ENCODE peak calls at places on chromosomes 11 and 22, in four cellular contexts. Q is GM12865, S is fibroblast of lung, X is pancreas. F is an unnamed sample.

GRCh38 chr11:8913961-8914660 is 3.1 kb downstream of the AKIP1 start:
- DNase-seq in S (peak; percentile 54), Q (peak; percentile 58), X (no peak), F (peak; percentile 58)

GRCh38 chr11:124920870-124921609 is 2.0 kb downstream of the HEPN1 start:
- DNase-seq in Q (peak; percentile 5), X (peak; percentile 70), S (peak; percentile 55), F (peak; percentile 82)

GRCh38 chr11:134779179-134779578 is 367.1 kb upstream of the B3GAT1 start:
- DNase-seq in Q (no peak), X (no peak), S (no peak), F (no peak)

GRCh38 chr11:129280027-129280811 is 88.1 kb upstream of the ARHGAP32 start:
- DNase-seq in X (no peak), S (peak; percentile 70), Q (no peak), F (no peak)

GRCh38 chr11:19241260-19242183 is 777 bp upstream of the E2F8 start:
- DNase-seq in S (no peak), Q (peak; percentile 71), X (peak; percentile 81), F (peak; percentile 85)

GRCh38 chr22:39299829-39300178 is 19.6 kb downstream of the RPL3 start:
- DNase-seq in S (no peak), X (no peak), Q (peak; percentile 85), F (peak; percentile 64)

GRCh38 chr22:33519140-33519973 is 400.9 kb downstream of the LARGE1 start:
- DNase-seq in S (peak; percentile 58), Q (peak; percentile 86), X (no peak), F (peak; percentile 66)

GRCh38 chr22:19361501-19362103 is 69.9 kb downstream of the HIRA start:
- DNase-seq in Q (peak; percentile 86), X (no peak), S (no peak), F (peak; percentile 81)

GRCh38 chr11:70097783-70098182 is 19.7 kb downstream of the ANO1 start:
- DNase-seq in S (no peak), X (no peak), Q (no peak), F (no peak)

GRCh38 chr22:30689622-30690021 is 5.1 kb upstream of the OSBP2 start:
- DNase-seq in Q (no peak), S (no peak), X (no peak), F (no peak)

GRCh38 chr11:132744771-132745170 is 787.5 kb downstream of the OPCML start:
- DNase-seq in S (peak; percentile 78), X (no peak), Q (no peak), F (no peak)

GRCh38 chr11:10975287-10975721 is 117.5 kb upstream of the ZBED5 start:
- DNase-seq in Q (no peak), X (no peak), S (peak; percentile 7), F (no peak)

GRCh38 chr11:82899957-82900276 is 313 bp downstream of the PRCP start:
- DNase-seq in X (no peak), S (peak; percentile 6), Q (no peak), F (no peak)

GRCh38 chr11:29190313-29190712 is 826.5 kb downstream of the KCNA4 start:
- DNase-seq in X (no peak), S (no peak), Q (no peak), F (no peak)

GRCh38 chr22:19701420-19702145 is 12.7 kb upstream of the SEPTIN5 start:
- DNase-seq in Q (no peak), S (no peak), X (no peak), F (no peak)

GRCh38 chr11:96090711-96091110 is 166.8 kb upstream of the MTMR2 start:
- DNase-seq in X (no peak), Q (no peak), S (peak; percentile 82), F (no peak)

GRCh38 chr22:30968924-30969531 is at the start of gene TUG1:
- DNase-seq in X (peak; percentile 99), Q (peak; percentile 99), S (peak; percentile 99), F (peak; percentile 100)

GRCh38 chr11:65871811-65872548 is 620 bp downstream of the EFEMP2 start:
- DNase-seq in S (peak; percentile 21), X (peak; percentile 78), Q (no peak), F (no peak)

GRCh38 chr11:33530824-33531223 is 169.8 kb downstream of the C11orf91 start:
- DNase-seq in Q (no peak), S (peak; percentile 85), X (no peak), F (no peak)

GRCh38 chr11:120941000-120941399 is 82.9 kb upstream of the TBCEL start:
- DNase-seq in X (no peak), S (peak; percentile 30), Q (no peak), F (no peak)

GRCh38 chr11:43644626-43645299 is 35.8 kb upstream of the HSD17B12 start:
- DNase-seq in X (no peak), Q (peak; percentile 5), S (peak; percentile 2), F (peak; percentile 6)

GRCh38 chr11:12377824-12378593 is 638 bp downstream of the PARVA start:
- DNase-seq in Q (no peak), S (peak; percentile 84), X (peak; percentile 89), F (no peak)

GRCh38 chr11:9688716-9689511 is 25.0 kb downstream of the SWAP70 start:
- DNase-seq in S (peak; percentile 91), X (no peak), Q (peak; percentile 89), F (peak; percentile 53)

GRCh38 chr22:41263704-41264103 is 22.3 kb downstream of the RANGAP1 start:
- DNase-seq in X (no peak), S (peak; percentile 20), Q (no peak), F (no peak)

GRCh38 chr11:2526808-2527381 is 82.1 kb downstream of the KCNQ1 start:
- DNase-seq in Q (peak; percentile 65), X (peak; percentile 74), S (no peak), F (peak; percentile 78)

GRCh38 chr11:126484266-126484665 is 128.8 kb downstream of the ST3GAL4 start:
- DNase-seq in S (peak; percentile 87), X (no peak), Q (no peak), F (no peak)

GRCh38 chr22:45308624-45309421 is 911 bp upstream of the FAM118A start:
- DNase-seq in S (no peak), Q (peak; percentile 21), X (peak; percentile 46), F (no peak)

GRCh38 chr22:22870577-22871398 is 16.8 kb upstream of the IGLL5 start:
- DNase-seq in X (no peak), Q (peak; percentile 46), S (no peak), F (no peak)

GRCh38 chr11:73931039-73931645 is 19.7 kb upstream of the DNAJB13 start:
- DNase-seq in Q (peak; percentile 45), S (peak; percentile 77), X (no peak), F (peak; percentile 52)

GRCh38 chr11:11011617-11012016 is 153.8 kb upstream of the ZBED5 start:
- DNase-seq in X (no peak), Q (no peak), S (no peak), F (no peak)

GRCh38 chr11:111064118-111064517 is 181.4 kb upstream of the POU2AF2 start:
- DNase-seq in X (no peak), S (peak; percentile 90), Q (no peak), F (no peak)

GRCh38 chr11:134439181-134439580 is 27.1 kb upstream of the B3GAT1 start:
- DNase-seq in S (no peak), Q (no peak), X (no peak), F (no peak)

GRCh38 chr11:122334546-122335375 is 218.7 kb upstream of the BLID start:
- DNase-seq in S (peak; percentile 40), Q (no peak), X (no peak), F (no peak)

GRCh38 chr22:49815641-49816071 is 12.0 kb downstream of the BRD1 start:
- DNase-seq in Q (peak; percentile 14), S (peak; percentile 58), X (no peak), F (no peak)
- TF ChIP-seq CTCF in Q (no peak), S (no peak), X (no peak), F (no peak)

DNA sequence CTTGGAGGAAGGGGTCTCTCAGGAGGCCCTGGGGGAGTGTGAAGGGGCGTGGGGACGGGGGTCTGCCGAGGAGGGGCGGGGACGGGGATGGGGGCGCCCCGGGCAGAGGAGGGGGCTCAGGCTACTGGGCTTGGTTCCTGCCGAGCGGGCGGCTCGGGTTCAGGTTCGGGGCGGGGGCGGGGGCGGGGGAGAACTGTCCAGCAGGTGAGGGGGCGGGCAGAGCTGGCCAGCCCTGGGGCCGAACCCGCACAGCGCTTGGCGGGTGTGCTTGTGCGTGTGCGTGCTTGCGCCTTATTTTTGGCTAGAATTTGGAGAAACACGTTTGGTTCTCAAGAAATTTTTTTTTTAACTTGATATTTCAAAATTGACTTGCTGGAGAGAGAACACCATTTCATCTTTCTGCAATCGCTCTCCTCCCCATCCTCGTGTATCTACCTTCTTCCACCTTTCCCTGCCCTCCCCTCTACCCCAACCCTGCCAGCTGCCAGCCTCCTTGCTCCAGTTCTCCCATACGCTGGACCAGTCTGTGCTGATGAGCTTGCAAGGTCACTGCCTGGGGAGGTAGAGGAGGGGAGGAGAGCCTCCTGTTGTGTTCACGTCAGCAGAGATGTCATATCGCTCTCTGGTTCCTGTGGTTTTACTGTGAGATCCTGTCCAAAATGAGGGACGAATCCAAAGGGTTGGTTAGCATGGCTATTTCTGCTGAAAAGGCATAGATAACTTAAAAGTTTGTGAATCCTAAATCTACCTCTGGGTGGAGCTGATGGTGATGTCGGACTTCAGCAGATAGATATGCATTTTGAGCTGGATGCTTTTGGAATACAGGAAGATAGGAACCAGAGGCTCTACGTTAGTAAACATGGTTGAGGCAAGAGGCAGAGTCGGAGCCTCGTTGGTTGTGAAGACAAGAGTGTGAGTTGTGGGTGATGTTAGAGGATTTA is 668 bp downstream of the MADD start:
- DNase-seq in X (no peak), Q (peak; percentile 41), S (peak; percentile 64), F (peak; percentile 30)
- TF ChIP-seq CTCF in X (no peak), Q (no peak), S (no peak), F (no peak)

DNA sequence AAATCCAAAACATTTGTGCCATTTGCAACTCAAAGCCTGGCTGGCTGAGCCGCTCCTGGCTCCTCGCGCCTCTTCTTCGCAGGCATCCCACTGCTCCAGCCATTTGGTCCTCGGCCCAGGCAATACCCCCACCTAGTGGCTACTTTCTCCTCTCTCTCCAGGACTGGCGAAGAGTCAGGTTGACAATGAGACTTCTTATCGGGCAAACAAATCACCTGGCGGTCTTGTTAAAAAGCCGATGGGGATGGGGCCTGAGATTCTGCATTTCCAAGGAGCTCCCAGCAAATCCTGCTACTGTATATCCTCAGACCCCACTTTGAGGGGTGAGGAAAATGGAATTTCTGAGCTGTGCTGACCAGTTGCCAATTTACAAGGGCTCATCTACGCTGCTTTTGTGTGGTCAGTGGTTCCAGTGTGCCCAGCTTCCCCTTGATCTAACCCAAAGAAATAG is 89.0 kb downstream of the ISX start:
- DNase-seq in S (peak; percentile 36), Q (peak; percentile 78), X (peak; percentile 68), F (peak; percentile 62)
- TF ChIP-seq CTCF in S (peak; percentile 88), Q (peak; percentile 85), X (peak; percentile 54), F (peak; percentile 74)

GRCh38 chr11:113311536-113311935 is 2.8 kb upstream of the TTC12 start:
- DNase-seq in X (no peak), Q (no peak), S (peak; percentile 39), F (no peak)
- TF ChIP-seq CTCF in X (no peak), Q (no peak), S (no peak), F (no peak)

DNA sequence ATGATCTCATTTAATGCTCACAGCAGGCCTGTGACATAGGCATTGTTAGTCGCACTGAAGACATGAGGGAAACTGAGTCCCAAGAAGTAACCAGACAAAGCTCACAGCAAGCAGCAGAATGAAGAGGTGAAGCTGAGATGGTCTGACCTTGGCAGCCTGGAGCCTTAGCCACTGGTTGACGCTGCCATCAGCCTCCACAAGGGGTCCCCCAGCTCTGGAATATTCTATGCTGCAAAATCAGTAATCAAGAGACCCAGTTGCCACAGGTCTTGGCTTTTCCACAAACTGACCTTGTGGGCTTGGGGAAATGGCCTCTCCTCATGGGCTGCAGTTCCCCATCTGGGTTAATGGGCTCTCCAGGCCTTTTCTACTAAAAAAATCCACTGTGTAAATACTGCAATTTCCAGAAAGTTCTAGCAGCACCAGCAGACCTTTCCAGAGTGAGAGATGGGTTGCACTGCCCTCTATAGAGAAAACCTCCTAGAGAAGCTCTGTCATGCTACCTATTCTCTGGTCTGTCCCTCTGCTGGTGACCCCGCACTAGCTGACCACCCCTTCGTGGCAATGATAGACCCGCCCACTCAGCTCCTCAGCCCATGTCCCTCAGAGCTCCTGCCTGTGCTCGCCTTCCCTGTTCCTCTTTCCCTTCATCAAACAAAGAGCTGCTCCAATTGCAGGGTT is 22.6 kb upstream of the ISX start:
- DNase-seq in Q (peak; percentile 60), X (no peak), S (no peak), F (peak; percentile 60)
- TF ChIP-seq CTCF in Q (peak; percentile 55), X (no peak), S (no peak), F (peak; percentile 62)

F was measured in GM20000.